ENCODE peak calls at places on chromosomes 4 and X, in eight cellular contexts. J, S, N, D, H, L, M and A are unnamed samples.

GRCh38 chr4:57233391-57233790 is 123.2 kb upstream of the IGFBP7 start:
- DNase-seq in J (peak), D (no peak), N (no peak), M (no peak), H (peak), S (no peak), L (no peak), A (no peak)

GRCh38 chrX:106220177-106220576 is 52.1 kb downstream of the PWWP3B start:
- DNase-seq in D (no peak), M (peak), H (no peak), S (no peak), L (no peak), J (no peak), N (no peak), A (no peak)

GRCh38 chrX:19888419-19888879 is 1.0 kb upstream of the SH3KBP1 start:
- DNase-seq in H (peak), N (peak), L (peak), M (peak), S (no peak), J (peak), D (peak), A (peak)

GRCh38 chrX:37783284-37783683 is 3.4 kb downstream of the CYBB start:
- DNase-seq in J (no peak), H (no peak), S (no peak), L (no peak), M (no peak), N (no peak), D (no peak), A (no peak)

GRCh38 chr4:37792241-37792640 is 34.2 kb upstream of the PGM2 start:
- DNase-seq in N (no peak), L (no peak), J (no peak), D (no peak), S (no peak), M (no peak), H (no peak), A (no peak)

GRCh38 chr4:5165419-5166369 is 114.4 kb downstream of the STK32B start:
- DNase-seq in L (peak), J (no peak), H (peak), D (no peak), S (no peak), M (peak), N (no peak), A (no peak)

GRCh38 chr4:66590488-66591215 is 920.4 kb upstream of the EPHA5 start:
- DNase-seq in M (no peak), S (no peak), N (no peak), D (no peak), L (no peak), J (no peak), H (no peak), A (no peak)

GRCh38 chr4:118206627-118207026 is 146.2 kb downstream of the PRSS12 start:
- DNase-seq in S (no peak), L (no peak), J (no peak), M (no peak), N (no peak), H (no peak), D (no peak), A (no peak)

GRCh38 chrX:49042581-49043219 is 457 bp downstream of the TFE3 start:
- DNase-seq in H (no peak), S (no peak), J (no peak), N (no peak), L (no peak), D (no peak), M (peak), A (no peak)

GRCh38 chrX:107825698-107826285 is at the start of gene MID2:
- DNase-seq in H (peak), J (peak), N (no peak), S (peak), M (peak), L (peak), D (peak), A (no peak)